ENCODE peak calls at places on chromosomes 4 and X, in seven cellular contexts. R is NCI-H345, U is ACHN, L is head of caudate nucleus, K is hypothalamus, D is NCI-H1092, W is endothelial cell. S is an unnamed sample.

GRCh38 chr4:124874172-124874450 is 161.6 kb upstream of the ANKRD50 start:
- DNase-seq in R (no peak), U (no peak), L (no peak), K (no peak), D (no peak), W (no peak), S (no peak)

GRCh38 chr4:80486603-80487002 is 151.1 kb downstream of the CFAP299 start:
- DNase-seq in R (no peak), U (no peak), L (no peak), K (no peak), D (no peak), W (no peak), S (no peak)

GRCh38 chr4:176406736-176407135 is 87.0 kb downstream of the SPCS3 start:
- DNase-seq in R (no peak), U (no peak), L (no peak), K (no peak), D (no peak), W (no peak), S (no peak)

GRCh38 chrX:121244511-121244910 is 197.1 kb downstream of the GLUD2 start:
- DNase-seq in R (no peak), U (no peak), L (no peak), K (no peak), D (no peak), W (no peak), S (no peak)

GRCh38 chrX:9650091-9650490 is 115.6 kb downstream of the GPR143 start:
- DNase-seq in R (no peak), U (no peak), L (no peak), K (no peak), D (no peak), W (no peak), S (no peak)

GRCh38 chr4:98899277-98899676 is 29.7 kb downstream of the EIF4E start:
- DNase-seq in R (no peak), U (no peak), L (no peak), K (no peak), D (no peak), W (no peak), S (no peak)

GRCh38 chr4:127622923-127623754 is 9.6 kb upstream of the INTU start:
- DNase-seq in R (no peak), U (peak; percentile 68), L (peak; percentile 43), K (peak; percentile 41), D (peak; percentile 27), W (peak; percentile 69), S (no peak)

GRCh38 chr4:169062861-169063197 is 52.8 kb upstream of the CBR4 start:
- DNase-seq in R (no peak), U (no peak), L (no peak), K (no peak), D (no peak), W (no peak), S (no peak)

GRCh38 chr4:94757192-94758140 is at the start of gene BMPR1B:
- DNase-seq in R (no peak), U (peak; percentile 70), L (peak; percentile 23), K (no peak), D (no peak), W (peak; percentile 36), S (peak; percentile 60)

GRCh38 chr4:78558421-78558820 is 6.9 kb downstream of the ANXA3 start:
- DNase-seq in R (no peak), U (no peak), L (no peak), K (no peak), D (no peak), W (no peak), S (no peak)

GRCh38 chr4:138835833-138836521 is 179.6 kb upstream of the NOCT start:
- DNase-seq in R (peak; percentile 57), U (peak; percentile 47), L (no peak), K (no peak), D (peak; percentile 86), W (no peak), S (no peak)

GRCh38 chr4:143294310-143294709 is 42.4 kb upstream of the GAB1 start:
- DNase-seq in R (no peak), U (no peak), L (peak; percentile 16), K (peak; percentile 3), D (no peak), W (no peak), S (no peak)

GRCh38 chrX:78064152-78064551 is 39.9 kb upstream of the PGK1 start:
- DNase-seq in R (no peak), U (no peak), L (no peak), K (no peak), D (no peak), W (no peak), S (no peak)

GRCh38 chr4:81436096-81436495 is 35.6 kb downstream of the RASGEF1B start:
- DNase-seq in R (no peak), U (no peak), L (no peak), K (no peak), D (no peak), W (no peak), S (no peak)

GRCh38 chr4:40672528-40673522 is 43.2 kb upstream of the RBM47 start:
- DNase-seq in R (no peak), U (peak; percentile 94), L (peak; percentile 55), K (no peak), D (no peak), W (no peak), S (peak; percentile 99)

GRCh38 chr4:169756971-169757574 is 671 bp downstream of the HPF1 start:
- DNase-seq in R (no peak), U (no peak), L (no peak), K (no peak), D (no peak), W (no peak), S (no peak)

GRCh38 chr4:152265149-152265621 is 270.7 kb downstream of the FBXW7 start:
- DNase-seq in R (peak; percentile 66), U (peak; percentile 26), L (no peak), K (no peak), D (no peak), W (no peak), S (peak; percentile 56)

GRCh38 chr4:138236035-138236434 is 6.1 kb downstream of the SLC7A11 start:
- DNase-seq in R (no peak), U (no peak), L (no peak), K (no peak), D (no peak), W (no peak), S (no peak)

GRCh38 chr4:36242629-36243354 is 1.5 kb downstream of the ARAP2 start:
- DNase-seq in R (no peak), U (peak; percentile 9), L (peak; percentile 47), K (no peak), D (no peak), W (no peak), S (no peak)

GRCh38 chr4:96729641-96730040 is 889.7 kb downstream of the PDHA2 start:
- DNase-seq in R (no peak), U (no peak), L (no peak), K (no peak), D (no peak), W (no peak), S (no peak)

GRCh38 chr4:72770708-72771107 is 201.7 kb upstream of the ADAMTS3 start:
- DNase-seq in R (no peak), U (no peak), L (no peak), K (no peak), D (no peak), W (no peak), S (no peak)

GRCh38 chr4:9962611-9963314 is 58.5 kb downstream of the SLC2A9 start:
- DNase-seq in R (no peak), U (no peak), L (no peak), K (no peak), D (no peak), W (no peak), S (no peak)

GRCh38 chrX:45422216-45422925 is 221.7 kb upstream of the DIPK2B start:
- DNase-seq in R (no peak), U (no peak), L (no peak), K (no peak), D (no peak), W (no peak), S (no peak)

GRCh38 chr4:128536746-128537145 is 249.1 kb upstream of the PGRMC2 start:
- DNase-seq in R (no peak), U (no peak), L (no peak), K (no peak), D (no peak), W (no peak), S (no peak)

GRCh38 chr4:138870739-138871633 is 144.6 kb upstream of the NOCT start:
- DNase-seq in R (peak; percentile 78), U (peak; percentile 68), L (peak; percentile 85), K (peak; percentile 7), D (peak; percentile 86), W (peak; percentile 73), S (peak; percentile 44)

GRCh38 chr4:78513411-78513975 is 38.1 kb upstream of the ANXA3 start:
- DNase-seq in R (no peak), U (no peak), L (no peak), K (no peak), D (no peak), W (no peak), S (no peak)

GRCh38 chr4:143202824-143203223 is 18.1 kb downstream of the USP38 start:
- DNase-seq in R (no peak), U (no peak), L (no peak), K (no peak), D (no peak), W (no peak), S (no peak)

GRCh38 chrX:38654302-38654701 is 93.0 kb downstream of the TSPAN7 start:
- DNase-seq in R (peak; percentile 0), U (peak; percentile 25), L (peak; percentile 28), K (no peak), D (peak; percentile 14), W (peak; percentile 7), S (no peak)

GRCh38 chr4:122379239-122379638 is 428 bp downstream of the ADAD1 start:
- DNase-seq in R (no peak), U (no peak), L (no peak), K (no peak), D (no peak), W (no peak), S (no peak)

GRCh38 chr4:47606482-47606881 is 121.4 kb downstream of the ATP10D start:
- DNase-seq in R (no peak), U (no peak), L (no peak), K (no peak), D (no peak), W (no peak), S (no peak)

GRCh38 chr4:16685536-16685935 is 212.9 kb downstream of the LDB2 start:
- DNase-seq in R (no peak), U (no peak), L (no peak), K (no peak), D (no peak), W (no peak), S (no peak)

GRCh38 chr4:88818650-88819470 is 121.2 kb upstream of the NAP1L5 start:
- DNase-seq in R (peak; percentile 55), U (peak; percentile 55), L (peak; percentile 71), K (peak; percentile 4), D (peak; percentile 69), W (peak; percentile 46), S (peak; percentile 24)

GRCh38 chr4:39641451-39641850 is 2.8 kb upstream of the SMIM14 start:
- DNase-seq in R (no peak), U (no peak), L (no peak), K (no peak), D (no peak), W (no peak), S (no peak)